ENCODE peak calls at places on chromosomes 2 and 18, in six cellular contexts. J, T, H, L, K and R are unnamed samples. For H3K27me3, the result is how much of the 10 kb centered on the place peaks cover.

GRCh38 chr2:10441966-10442365 is 6.2 kb downstream of the ODC1 start:
- DNase-seq in J (no peak), T (no peak), H (no peak), L (no peak), K (no peak), R (no peak)

GRCh38 chr2:172516299-172516698 is 39.6 kb upstream of the PDK1 start:
- DNase-seq in J (no peak), T (peak), H (peak), L (peak), K (no peak), R (peak)

GRCh38 chr18:73948497-73948896 is 199.1 kb downstream of the FBXO15 start:
- DNase-seq in J (no peak), T (peak), H (peak), L (no peak), K (no peak), R (no peak)

GRCh38 chr2:95031726-95032116 is 6.2 kb downstream of the MAL start:
- DNase-seq in J (no peak), T (no peak), H (no peak), L (no peak), K (no peak), R (peak)

GRCh38 chr2:86223098-86223681 is 23.9 kb downstream of the MRPL35 start:
- DNase-seq in J (peak), T (peak), H (peak), L (no peak), K (peak), R (no peak)

GRCh38 chr2:240437181-240437860 is 1.9 kb downstream of the GPC1 start:
- DNase-seq in J (peak), T (no peak), H (no peak), L (no peak), K (no peak), R (no peak)

GRCh38 chr2:224025874-224026273 is 13.2 kb downstream of the SERPINE2 start:
- DNase-seq in J (no peak), T (no peak), H (no peak), L (no peak), K (no peak), R (no peak)

GRCh38 chr18:42620585-42620984 is 494.9 kb downstream of the RIT2 start:
- DNase-seq in J (no peak), T (no peak), H (no peak), L (no peak), K (no peak), R (no peak)

GRCh38 chr2:174259981-174260380 is 11.6 kb upstream of the OLA1 start:
- DNase-seq in J (no peak), T (peak), H (peak), L (peak), K (no peak), R (peak)

GRCh38 chr18:48643262-48643661 is 104.4 kb downstream of the CTIF start:
- DNase-seq in J (no peak), T (no peak), H (peak), L (no peak), K (no peak), R (no peak)

GRCh38 chr2:211609127-211609526 is 929.5 kb downstream of the ERBB4 start:
- DNase-seq in J (no peak), T (no peak), H (no peak), L (no peak), K (no peak), R (no peak)

GRCh38 chr2:72497761-72498160 is 328.1 kb downstream of the EXOC6B start:
- DNase-seq in J (no peak), T (no peak), H (peak), L (peak), K (no peak), R (no peak)

GRCh38 chr2:42908538-42909200 is 116.3 kb upstream of the HAAO start:
- DNase-seq in J (no peak), T (no peak), H (peak), L (no peak), K (no peak), R (no peak)

GRCh38 chr2:24253303-24253919 is 78.6 kb downstream of the FAM228A start:
- DNase-seq in J (no peak), T (peak), H (peak), L (no peak), K (no peak), R (peak)

GRCh38 chr2:55862269-55862668 is 61.3 kb downstream of the EFEMP1 start:
- DNase-seq in J (peak), T (peak), H (peak), L (peak), K (no peak), R (peak)

DNA sequence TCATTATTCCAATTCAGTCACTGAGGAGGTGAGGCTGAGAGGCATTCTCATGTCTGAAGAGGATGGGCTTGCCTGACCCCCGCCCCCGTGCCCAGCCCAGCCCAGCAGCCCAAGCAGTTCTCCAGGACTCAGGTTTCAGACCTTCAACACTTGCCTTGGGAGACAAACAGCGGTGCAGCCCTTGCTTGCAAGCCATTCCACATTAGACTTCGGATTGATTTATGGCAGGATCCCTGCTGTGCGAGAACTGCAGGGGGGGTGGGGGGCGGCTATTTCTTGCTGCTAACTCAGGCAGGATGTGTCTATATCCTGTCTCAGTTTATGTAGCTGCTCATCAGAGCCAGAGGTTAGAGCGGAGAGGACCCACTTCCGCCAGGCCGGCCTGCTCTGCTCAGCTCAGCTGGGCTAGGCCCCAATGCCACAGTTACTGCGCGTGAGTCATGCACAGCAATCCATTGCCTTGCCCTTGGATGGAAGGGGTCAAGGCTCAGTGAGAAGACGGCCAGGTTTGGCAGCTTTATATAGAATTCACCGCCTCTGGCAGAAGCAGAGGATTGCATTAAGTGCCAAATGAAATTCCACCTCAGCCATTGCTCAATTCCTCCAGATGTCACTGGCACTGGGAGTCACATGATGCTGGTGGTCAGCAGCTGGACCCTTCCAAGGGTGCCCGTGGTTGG is 1.8 kb downstream of the GYPC start:
- DNase-seq in J (peak), T (peak), H (peak), L (peak), K (peak), R (no peak)
- TF ChIP-seq CTCF in J (peak), T (peak), H (no peak), L (no peak), K (no peak), R (no peak)

GRCh38 chr2:127942002-127942401 is 56.2 kb upstream of the AMMECR1L start:
- DNase-seq in J (no peak), T (no peak), H (no peak), L (no peak), K (no peak), R (no peak)

GRCh38 chr2:127940641-127941040 is 54.9 kb upstream of the AMMECR1L start:
- DNase-seq in J (no peak), T (no peak), H (no peak), L (no peak), K (no peak), R (no peak)

GRCh38 chr2:127945281-127945680 is 59.5 kb upstream of the AMMECR1L start:
- DNase-seq in J (no peak), T (no peak), H (no peak), L (no peak), K (no peak), R (no peak)

GRCh38 chr2:127943186-127943585 is 57.4 kb upstream of the AMMECR1L start:
- DNase-seq in J (no peak), T (no peak), H (peak), L (no peak), K (no peak), R (no peak)

DNA sequence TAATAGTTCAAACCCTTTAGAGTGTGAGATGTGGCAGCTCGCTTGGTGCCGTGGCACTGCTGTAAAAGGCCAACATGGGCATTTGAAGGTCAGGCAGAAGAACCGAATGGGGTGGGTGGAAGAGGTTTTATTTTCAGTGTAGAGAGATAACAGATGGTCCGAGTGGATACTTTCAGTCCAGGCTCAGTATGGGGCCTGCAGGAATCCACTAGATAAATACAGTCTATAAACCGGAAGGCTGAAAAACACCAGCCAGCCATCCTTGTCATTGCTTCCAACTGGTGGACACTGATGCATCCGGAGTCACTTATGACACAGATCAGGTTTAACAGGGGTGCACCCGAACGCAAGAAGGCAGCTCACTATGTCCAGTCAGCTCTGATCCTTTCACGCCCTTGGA is 55.7 kb upstream of the AMMECR1L start:
- DNase-seq in J (no peak), T (peak), H (no peak), L (no peak), K (no peak), R (no peak)
- H3K27me3 ChIP-seq in J (under half), T (under half), H (under half), L (under half), K (under half), R (under half)

DNA sequence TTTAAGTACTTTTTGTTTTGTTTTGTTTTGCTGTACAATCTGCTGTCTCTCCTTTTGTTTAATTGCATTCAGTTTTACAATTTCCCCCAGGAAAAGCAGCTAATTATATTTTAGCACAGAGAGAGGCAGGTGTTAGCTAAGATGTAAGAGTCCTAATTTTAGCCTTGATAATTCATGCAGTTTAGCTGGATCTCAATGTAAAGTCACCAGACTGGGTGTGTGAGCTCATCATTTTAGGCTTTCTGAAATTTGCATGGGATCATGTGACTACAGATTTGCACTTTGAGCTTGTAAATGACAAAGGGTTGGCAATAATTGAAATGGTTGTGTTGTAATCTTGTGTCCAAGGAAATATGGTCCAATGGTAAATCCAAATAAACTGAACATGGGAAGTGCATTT is 68.5 kb downstream of the ETAA1 start:
- DNase-seq in J (no peak), T (no peak), H (no peak), L (no peak), K (no peak), R (no peak)
- H3K27ac ChIP-seq in J (no peak), T (no peak), H (no peak), L (no peak), K (no peak), R (peak)

DNA sequence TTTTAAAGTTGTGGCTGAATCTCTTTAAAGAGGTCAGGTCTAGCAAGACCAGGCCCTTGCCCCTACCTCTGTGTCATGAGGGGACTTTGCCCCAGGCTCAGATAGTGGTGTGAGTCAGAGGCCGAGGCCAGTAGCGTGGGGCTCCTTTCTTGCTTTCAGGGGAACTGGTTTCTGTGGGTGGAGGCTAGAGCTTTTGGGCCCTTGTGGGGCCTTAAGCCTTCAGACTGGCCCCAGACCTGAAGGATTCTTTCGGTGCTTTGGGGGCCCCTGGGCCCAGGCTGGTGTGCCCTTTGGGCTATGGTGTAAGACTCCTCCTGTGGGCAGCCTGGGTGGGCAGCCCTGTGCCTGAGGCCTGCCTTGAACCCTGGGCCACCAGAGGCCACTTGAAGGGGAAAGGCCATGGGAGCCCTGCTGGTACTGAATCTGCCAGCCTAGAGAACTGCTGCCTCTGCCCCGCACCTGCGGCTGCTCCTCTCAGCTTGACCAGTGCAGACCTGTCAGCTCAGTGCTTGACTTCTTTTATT is 21.2 kb downstream of the OTOF start:
- DNase-seq in J (peak), T (no peak), H (no peak), L (no peak), K (no peak), R (no peak)
- TF ChIP-seq CTCF in J (no peak), T (no peak), H (no peak), L (no peak), K (no peak), R (no peak)

DNA sequence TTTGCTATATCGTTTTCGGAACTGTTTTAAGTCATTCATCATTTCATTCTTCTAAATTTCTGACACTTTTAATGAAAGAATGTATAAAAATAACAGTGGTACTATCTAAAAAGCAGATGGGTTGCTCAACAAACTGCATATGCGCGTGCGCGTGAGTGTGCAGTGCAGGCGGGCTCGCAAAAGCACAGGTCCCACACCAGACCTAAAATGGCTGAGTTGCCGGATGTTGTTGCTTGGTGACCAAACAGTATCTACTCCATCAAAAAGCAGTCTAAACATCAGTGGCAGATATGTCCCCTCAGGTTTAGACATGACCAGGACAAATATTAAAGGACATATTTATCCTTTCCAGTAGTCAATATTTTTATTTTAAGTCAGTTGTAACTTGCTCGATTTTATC is 5.1 kb downstream of the NOL4 start:
- DNase-seq in J (no peak), T (no peak), H (no peak), L (no peak), K (no peak), R (no peak)
- H3K27me3 ChIP-seq in J (under half), T (under half), H (under half), L (under half), K (under half), R (under half)

GRCh38 chr2:231043796-231044195 is 6.5 kb downstream of the C2orf72 start:
- DNase-seq in J (no peak), T (no peak), H (no peak), L (no peak), K (no peak), R (no peak)
- H3K27ac ChIP-seq in J (no peak), T (no peak), H (no peak), L (no peak), K (no peak), R (no peak)

GRCh38 chr18:7808054-7808453 is 240.9 kb downstream of the PTPRM start:
- DNase-seq in J (no peak), T (no peak), H (no peak), L (no peak), K (no peak), R (no peak)
- TF ChIP-seq CTCF in J (no peak), T (no peak), H (no peak), L (no peak), K (no peak), R (no peak)

GRCh38 chr2:183024701-183025100 is 13.6 kb downstream of the NCKAP1 start:
- DNase-seq in J (no peak), T (no peak), H (peak), L (no peak), K (no peak), R (no peak)

GRCh38 chr2:183021613-183022012 is 16.6 kb downstream of the NCKAP1 start:
- DNase-seq in J (no peak), T (no peak), H (no peak), L (no peak), K (no peak), R (no peak)

GRCh38 chr2:183014005-183014404 is 24.3 kb downstream of the NCKAP1 start:
- DNase-seq in J (no peak), T (no peak), H (peak), L (no peak), K (no peak), R (no peak)

GRCh38 chr2:183022711-183023110 is 15.5 kb downstream of the NCKAP1 start:
- DNase-seq in J (no peak), T (no peak), H (no peak), L (no peak), K (no peak), R (no peak)

GRCh38 chr2:183019718-183020442 is 18.4 kb downstream of the NCKAP1 start:
- DNase-seq in J (no peak), T (no peak), H (no peak), L (no peak), K (no peak), R (peak)
- H3K27me3 ChIP-seq in J (under half), T (under half), H (under half), L (under half), K (under half), R (under half)

GRCh38 chr18:45638544-45638943 is 23.3 kb downstream of the SLC14A2 start:
- DNase-seq in J (no peak), T (no peak), H (no peak), L (no peak), K (no peak), R (no peak)
- H3K27ac ChIP-seq in J (peak), T (no peak), H (no peak), L (no peak), K (no peak), R (no peak)

DNA sequence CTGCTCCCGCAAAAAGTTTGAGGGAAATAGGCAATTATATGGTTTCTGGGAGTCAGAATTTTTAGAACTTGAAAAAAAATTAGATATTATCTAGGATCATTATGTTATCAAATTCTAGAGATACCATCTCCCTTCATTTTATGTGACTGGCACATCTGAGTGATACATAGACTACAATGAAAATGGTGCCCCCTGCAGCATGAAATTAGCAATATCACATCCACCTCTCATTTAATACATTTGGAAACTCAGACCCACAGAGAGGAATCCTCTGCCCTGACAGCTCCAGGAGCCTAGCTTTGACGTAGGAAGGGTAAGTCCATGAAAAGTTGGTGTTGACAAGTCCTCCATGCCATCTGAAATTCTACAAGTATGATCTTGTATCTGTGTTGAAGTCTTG is 381.6 kb downstream of the SUCLG1 start:
- DNase-seq in J (no peak), T (no peak), H (no peak), L (no peak), K (no peak), R (peak)
- TF ChIP-seq CTCF in J (no peak), T (no peak), H (peak), L (peak), K (peak), R (peak)